ENCODE peak calls at places on chromosome 2, in seven cellular contexts. A, T, W, Y, X, Z and H are unnamed samples.

GRCh38 chr2:705971-706511 is 28.8 kb upstream of the TMEM18 start:
- DNase-seq in A (no peak), T (no peak), W (no peak), Y (no peak), X (no peak), Z (no peak), H (no peak)

GRCh38 chr2:23235292-23235691 is 149.7 kb upstream of the KLHL29 start:
- DNase-seq in A (no peak), T (no peak), W (no peak), Y (no peak), X (no peak), Z (no peak), H (no peak)

GRCh38 chr2:48488545-48488944 is 41.4 kb upstream of the STON1 start:
- DNase-seq in A (no peak), T (no peak), W (no peak), Y (no peak), X (no peak), Z (no peak), H (no peak)

GRCh38 chr2:72694715-72695496 is 130.9 kb downstream of the EXOC6B start:
- DNase-seq in A (peak), T (no peak), W (no peak), Y (peak), X (peak), Z (peak), H (peak)

GRCh38 chr2:64202206-64202864 is 58.1 kb upstream of the PELI1 start:
- DNase-seq in A (no peak), T (no peak), W (no peak), Y (no peak), X (no peak), Z (no peak), H (peak)

GRCh38 chr2:142796161-142796560 is 81.3 kb upstream of the KYNU start:
- DNase-seq in A (no peak), T (no peak), W (no peak), Y (no peak), X (no peak), Z (no peak), H (no peak)

GRCh38 chr2:121790276-121790956 is 35.0 kb downstream of the TSN start:
- DNase-seq in A (peak), T (no peak), W (no peak), Y (no peak), X (no peak), Z (no peak), H (peak)

GRCh38 chr2:1480671-1481076 is 67.4 kb downstream of the TPO start:
- DNase-seq in A (no peak), T (no peak), W (no peak), Y (no peak), X (no peak), Z (no peak), H (no peak)

GRCh38 chr2:214069254-214069653 is 341.6 kb upstream of the VWC2L start:
- DNase-seq in A (peak), T (no peak), W (no peak), Y (no peak), X (no peak), Z (no peak), H (peak)

GRCh38 chr2:80199504-80199903 is 105.0 kb downstream of the LRRTM1 start:
- DNase-seq in A (no peak), T (no peak), W (no peak), Y (no peak), X (no peak), Z (no peak), H (no peak)

GRCh38 chr2:80496770-80497169 is 192.2 kb upstream of the LRRTM1 start:
- DNase-seq in A (peak), T (no peak), W (no peak), Y (no peak), X (no peak), Z (no peak), H (peak)

GRCh38 chr2:209984291-209984690 is 18.1 kb upstream of the RPE start:
- DNase-seq in A (no peak), T (no peak), W (no peak), Y (no peak), X (no peak), Z (no peak), H (no peak)

GRCh38 chr2:240648155-240648649 is 22.9 kb downstream of the GPR35 start:
- DNase-seq in A (no peak), T (no peak), W (no peak), Y (no peak), X (peak), Z (no peak), H (no peak)

GRCh38 chr2:111698743-111699554 is 185.0 kb downstream of the ANAPC1 start:
- DNase-seq in A (peak), T (peak), W (peak), Y (no peak), X (no peak), Z (peak), H (peak)

GRCh38 chr2:46315103-46315890 is 18.1 kb downstream of the EPAS1 start:
- DNase-seq in A (peak), T (no peak), W (no peak), Y (peak), X (no peak), Z (no peak), H (peak)

GRCh38 chr2:11621465-11621864 is 48.5 kb downstream of the NTSR2 start:
- DNase-seq in A (no peak), T (no peak), W (no peak), Y (no peak), X (no peak), Z (no peak), H (no peak)

GRCh38 chr2:126932529-126932928 is 33.8 kb downstream of the TEX51 start:
- DNase-seq in A (no peak), T (no peak), W (no peak), Y (no peak), X (no peak), Z (no peak), H (no peak)

GRCh38 chr2:230842473-230842872 is 22.3 kb upstream of the ITM2C start:
- DNase-seq in A (no peak), T (peak), W (no peak), Y (no peak), X (no peak), Z (no peak), H (no peak)

GRCh38 chr2:55049794-55050132 is 488 bp downstream of the RTN4 start:
- DNase-seq in A (no peak), T (no peak), W (no peak), Y (no peak), X (no peak), Z (peak), H (no peak)

GRCh38 chr2:224579411-224579810 is 5.8 kb downstream of the CUL3 start:
- DNase-seq in A (no peak), T (no peak), W (no peak), Y (no peak), X (no peak), Z (no peak), H (peak)

GRCh38 chr2:200614249-200614648 is 28.4 kb downstream of the AOX1 start:
- DNase-seq in A (no peak), T (no peak), W (no peak), Y (no peak), X (no peak), Z (no peak), H (no peak)

GRCh38 chr2:222760301-222760897 is 88.9 kb downstream of the MOGAT1 start:
- DNase-seq in A (no peak), T (no peak), W (no peak), Y (no peak), X (no peak), Z (no peak), H (no peak)

GRCh38 chr2:157471078-157471477 is 27.2 kb upstream of the CYTIP start:
- DNase-seq in A (no peak), T (no peak), W (no peak), Y (no peak), X (no peak), Z (no peak), H (no peak)

GRCh38 chr2:12857891-12858290 is 141.2 kb downstream of the TRIB2 start:
- DNase-seq in A (no peak), T (no peak), W (no peak), Y (no peak), X (no peak), Z (no peak), H (no peak)

GRCh38 chr2:241061275-241061674 is 40.8 kb downstream of the MTERF4 start:
- DNase-seq in A (no peak), T (no peak), W (no peak), Y (no peak), X (no peak), Z (no peak), H (peak)

GRCh38 chr2:7041421-7041820 is 124.2 kb downstream of the RNF144A start:
- DNase-seq in A (no peak), T (no peak), W (no peak), Y (no peak), X (no peak), Z (no peak), H (no peak)

GRCh38 chr2:46621499-46621898 is 142.1 kb downstream of the TMEM247 start:
- DNase-seq in A (no peak), T (no peak), W (no peak), Y (no peak), X (no peak), Z (no peak), H (no peak)